ENCODE peak calls at places on chromosomes 13 and 19, in six cellular contexts. X, V, Z, C, U and A are unnamed samples.

GRCh38 chr19:47531640-47532387 is 17.0 kb upstream of the NAPA start:
- DNase-seq in X (no peak), V (no peak), Z (no peak), C (no peak), U (no peak), A (no peak)

GRCh38 chr13:46348976-46349375 is 38.1 kb downstream of the RUBCNL start:
- DNase-seq in X (no peak), V (no peak), Z (no peak), C (no peak), U (no peak), A (no peak)

GRCh38 chr13:78029891-78030290 is 111.3 kb upstream of the EDNRB start:
- DNase-seq in X (no peak), V (no peak), Z (no peak), C (no peak), U (no peak), A (no peak)

GRCh38 chr19:37227996-37228395 is 10.0 kb downstream of the ZNF383 start:
- DNase-seq in X (no peak), V (no peak), Z (no peak), C (no peak), U (peak), A (peak)

GRCh38 chr19:13475044-13475443 is 31.2 kb downstream of the CACNA1A start:
- DNase-seq in X (no peak), V (no peak), Z (no peak), C (no peak), U (no peak), A (no peak)

GRCh38 chr13:43852923-43853404 is 26.6 kb downstream of the CCDC122 start:
- DNase-seq in X (no peak), V (no peak), Z (no peak), C (no peak), U (no peak), A (no peak)

GRCh38 chr19:11265785-11266236 is 3.5 kb upstream of the DOCK6 start:
- DNase-seq in X (no peak), V (no peak), Z (no peak), C (no peak), U (no peak), A (no peak)

GRCh38 chr19:47324502-47324901 is 7.5 kb upstream of the C5AR2 start:
- DNase-seq in X (no peak), V (no peak), Z (no peak), C (no peak), U (no peak), A (no peak)

GRCh38 chr19:42285546-42285945 is 16.4 kb upstream of the PRR19 start:
- DNase-seq in X (no peak), V (no peak), Z (no peak), C (no peak), U (no peak), A (no peak)

GRCh38 chr19:35478794-35479193 is 11.5 kb downstream of the KRTDAP start:
- DNase-seq in X (no peak), V (no peak), Z (no peak), C (no peak), U (no peak), A (no peak)

GRCh38 chr13:34900288-34900739 is 41.8 kb upstream of the NBEA start:
- DNase-seq in X (no peak), V (no peak), Z (no peak), C (no peak), U (no peak), A (no peak)

GRCh38 chr19:43526884-43527859 is at the start of gene ETHE1:
- DNase-seq in X (no peak), V (no peak), Z (peak), C (peak), U (peak), A (peak)

GRCh38 chr19:40802300-40803169 is 3.5 kb downstream of the EGLN2 start:
- DNase-seq in X (no peak), V (no peak), Z (no peak), C (no peak), U (no peak), A (no peak)

GRCh38 chr19:15263361-15263985 is 31.2 kb upstream of the EPHX3 start:
- DNase-seq in X (no peak), V (no peak), Z (no peak), C (no peak), U (no peak), A (no peak)

GRCh38 chr13:93900735-93901134 is 578.7 kb downstream of the DCT start:
- DNase-seq in X (no peak), V (no peak), Z (no peak), C (no peak), U (no peak), A (no peak)

GRCh38 chr19:56538761-56539263 is at the start of gene ZFP28:
- DNase-seq in X (peak), V (no peak), Z (peak), C (peak), U (no peak), A (peak)